ENCODE peak calls at places on chromosomes 2 and 18, in four cellular contexts. K is GM12878, O is K562, P is H1. W is an unnamed sample.

GRCh38 chr2:1748741-1749488 is 4.6 kb upstream of the PXDN start:
- DNase-seq in P (no peak), K (no peak), O (no peak), W (no peak)

GRCh38 chr2:163734911-163735691 is 707 bp downstream of the FIGN start:
- DNase-seq in O (no peak), K (no peak), P (no peak), W (peak; percentile 11)

GRCh38 chr2:207930747-207931146 is 94.6 kb downstream of the PLEKHM3 start:
- DNase-seq in K (no peak), P (no peak), O (no peak), W (no peak)

GRCh38 chr2:64406407-64406774 is 47.6 kb upstream of the LGALSL start:
- DNase-seq in P (no peak), K (no peak), O (no peak), W (no peak)

GRCh38 chr2:18455256-18455862 is 105.1 kb downstream of the RDH14 start:
- DNase-seq in P (no peak), K (no peak), O (no peak), W (peak; percentile 89)

GRCh38 chr2:219462349-219462748 is 27.7 kb downstream of the SPEG start:
- DNase-seq in P (no peak), O (no peak), K (no peak), W (no peak)

GRCh38 chr2:106020821-106021316 is 173.2 kb downstream of the UXS1 start:
- DNase-seq in P (no peak), O (no peak), K (no peak), W (no peak)

GRCh38 chr2:158211516-158211915 is 109.8 kb downstream of the UPP2 start:
- DNase-seq in K (no peak), P (no peak), O (no peak), W (no peak)

GRCh38 chr2:21466528-21466927 is 342.8 kb downstream of the TDRD15 start:
- DNase-seq in O (no peak), K (no peak), P (no peak), W (peak; percentile 80)

GRCh38 chr2:117351396-117351795 is 463.1 kb upstream of the DDX18 start:
- DNase-seq in P (no peak), O (no peak), K (no peak), W (no peak)

GRCh38 chr2:141323571-141323970 is 807.2 kb downstream of the LRP1B start:
- DNase-seq in P (no peak), K (no peak), O (no peak), W (no peak)

GRCh38 chr2:172052000-172052983 is 33.0 kb upstream of the DLX1 start:
- DNase-seq in K (no peak), P (no peak), O (no peak), W (peak; percentile 35)
- TF ChIP-seq CHD1 in K (no peak), P (no peak), O (no peak), W (no peak)

DNA sequence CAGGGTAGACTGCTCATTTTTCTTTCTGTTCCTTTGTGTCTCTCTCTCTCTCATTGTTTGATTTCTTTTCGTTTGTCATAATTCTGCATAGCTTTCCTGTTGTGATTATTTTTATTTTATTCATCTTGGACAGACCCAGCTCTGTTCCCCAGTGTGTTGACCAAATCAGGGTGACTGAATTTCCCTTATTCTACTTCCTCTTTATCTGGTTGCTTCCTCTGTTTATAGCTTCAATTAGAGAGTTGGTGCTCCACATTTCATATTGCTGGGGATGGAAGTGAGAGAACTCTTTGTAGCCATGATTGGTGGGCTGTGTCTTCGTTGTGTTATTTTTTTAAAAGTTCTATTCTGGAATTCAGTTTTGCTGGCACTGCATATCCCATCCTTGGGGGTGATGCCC is 19.1 kb downstream of the PROKR1 start:
- DNase-seq in K (no peak), P (no peak), O (no peak), W (no peak)
- TF ChIP-seq CHD1 in K (no peak), P (no peak), O (no peak), W (no peak)

DNA sequence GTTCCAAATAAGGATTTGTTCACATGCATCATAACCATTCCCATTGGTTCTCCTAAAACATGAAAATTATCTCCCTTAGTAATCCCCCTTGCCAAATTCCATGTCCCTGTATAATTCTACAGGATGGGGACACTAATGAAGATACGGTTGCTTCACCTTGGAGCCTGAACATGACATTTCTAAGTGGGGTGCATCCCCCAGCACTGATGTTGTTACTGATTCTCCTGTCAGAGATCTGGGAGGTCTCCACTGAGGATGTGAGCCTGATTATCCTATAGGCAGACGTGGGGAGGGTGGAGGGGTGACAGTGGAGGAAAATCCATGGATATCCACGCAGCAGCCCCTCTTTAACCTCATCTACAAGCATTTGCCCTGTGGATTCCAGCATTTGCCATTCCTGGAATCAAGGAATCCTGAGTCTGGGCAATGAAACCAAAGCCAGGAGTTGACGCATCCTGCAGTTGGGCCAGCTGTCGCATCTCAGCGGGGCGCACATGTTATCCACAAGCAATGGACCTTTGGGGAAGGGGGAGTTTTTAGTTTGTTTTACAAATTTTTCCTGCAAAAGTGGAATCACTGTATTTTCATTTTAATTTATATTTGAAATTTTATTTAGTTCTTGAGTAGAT is 57.3 kb downstream of the HK2 start:
- DNase-seq in K (no peak), O (no peak), P (no peak), W (no peak)
- TF ChIP-seq CHD1 in K (no peak), O (no peak), P (no peak), W (no peak)

DNA sequence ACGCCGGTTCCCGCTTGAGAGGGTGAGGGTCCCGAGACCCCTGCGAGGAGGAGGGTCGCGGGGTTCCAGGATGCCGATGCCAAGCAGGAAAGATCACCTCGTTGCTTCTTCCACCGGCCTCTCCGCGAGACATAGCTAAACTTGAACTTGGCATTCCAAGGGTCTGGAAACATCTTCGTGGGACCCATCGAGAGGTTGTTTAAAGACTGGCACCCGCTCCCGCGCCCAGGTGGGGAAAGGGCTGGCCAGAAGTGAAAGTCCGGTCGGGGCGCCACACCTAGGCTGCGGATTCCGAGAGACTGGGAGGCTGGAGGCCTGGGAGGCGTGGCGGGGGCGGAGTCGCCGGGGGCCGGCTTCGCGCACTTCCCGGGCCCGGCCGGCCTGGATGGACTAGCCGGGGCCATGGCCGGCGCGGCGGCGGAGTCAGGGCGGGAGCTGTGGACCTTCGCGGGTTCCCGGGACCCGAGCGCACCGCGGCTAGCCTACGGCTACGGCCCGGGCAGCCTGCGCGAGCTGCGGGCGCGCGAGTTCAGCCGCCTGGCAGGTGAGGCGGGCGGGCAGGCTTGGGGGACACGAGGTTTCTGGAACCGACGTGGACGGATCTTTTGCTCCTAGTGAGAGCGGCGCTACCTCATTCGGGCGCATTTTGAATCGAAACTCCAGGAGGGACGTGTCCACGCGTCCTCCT is at the start of gene MOCOS:
- DNase-seq in P (no peak), O (peak; percentile 94), K (no peak), W (peak; percentile 42)
- TF ChIP-seq CHD1 in P (no peak), O (no peak), K (no peak), W (no peak)

DNA sequence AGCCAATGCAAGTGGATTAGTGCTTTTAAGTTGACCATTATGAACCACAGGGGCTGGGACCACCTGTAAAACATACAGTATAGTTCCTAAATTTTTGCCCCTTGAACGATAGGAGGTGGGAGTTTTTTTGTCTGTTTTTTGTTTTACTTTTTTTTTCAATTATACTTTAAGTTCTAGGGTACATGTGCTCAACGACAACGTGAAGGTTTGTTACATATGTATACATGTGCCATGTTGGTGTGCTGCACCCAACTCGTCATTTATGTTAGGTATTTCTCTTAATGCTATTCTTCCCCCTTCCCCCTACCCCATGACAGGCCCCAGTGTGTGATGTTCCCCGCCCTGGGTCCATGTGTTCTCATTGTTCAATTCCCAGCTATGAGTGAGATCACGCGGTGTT is 1797.9 kb upstream of the PIK3C3 start:
- DNase-seq in P (no peak), O (no peak), K (no peak), W (no peak)
- TF ChIP-seq CHD1 in P (no peak), O (no peak), K (no peak), W (no peak)

GRCh38 chr2:75431757-75432156 is 129.0 kb downstream of the EVA1A start:
- DNase-seq in K (peak; percentile 88), O (no peak), P (no peak), W (no peak)

GRCh38 chr2:75431276-75431675 is 129.5 kb downstream of the EVA1A start:
- DNase-seq in P (no peak), K (peak; percentile 44), O (no peak), W (no peak)

GRCh38 chr2:75428627-75429026 is 132.1 kb downstream of the EVA1A start:
- DNase-seq in O (no peak), K (peak; percentile 48), P (no peak), W (no peak)

GRCh38 chr2:75429036-75429435 is 131.7 kb downstream of the EVA1A start:
- DNase-seq in K (no peak), O (no peak), P (no peak), W (no peak)

DNA sequence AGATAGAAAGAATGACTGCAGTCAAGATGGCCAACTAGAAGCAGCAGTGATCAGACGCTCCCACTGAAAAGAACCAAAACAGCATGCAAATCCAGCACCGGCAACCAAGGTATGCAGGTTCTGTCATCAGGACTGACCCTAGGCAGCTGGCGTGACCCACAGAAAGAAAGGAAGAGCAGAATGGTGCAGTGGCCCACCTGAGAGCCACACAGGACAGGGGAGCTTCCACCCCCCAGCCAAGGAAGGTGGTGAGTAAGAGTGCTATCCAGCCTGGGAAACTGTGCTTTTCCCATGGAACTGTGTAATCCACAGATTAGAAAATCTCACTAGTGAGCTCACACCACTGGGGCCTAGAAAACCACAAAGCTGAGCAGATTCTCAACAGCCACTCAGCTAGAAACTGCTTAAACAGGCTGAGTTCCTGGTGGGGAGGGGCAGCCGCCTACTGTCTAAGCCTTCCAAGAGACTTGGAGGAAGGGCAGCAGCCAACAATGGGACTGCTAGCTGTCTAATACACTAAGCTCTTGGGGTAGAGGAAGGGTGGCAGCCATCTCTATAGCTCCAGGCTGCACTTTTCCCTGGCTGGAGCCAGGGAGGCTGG is 127.9 kb downstream of the EVA1A start:
- DNase-seq in K (peak; percentile 96), P (no peak), O (no peak), W (peak; percentile 5)
- TF ChIP-seq CHD1 in K (no peak), P (no peak), O (no peak), W (no peak)

DNA sequence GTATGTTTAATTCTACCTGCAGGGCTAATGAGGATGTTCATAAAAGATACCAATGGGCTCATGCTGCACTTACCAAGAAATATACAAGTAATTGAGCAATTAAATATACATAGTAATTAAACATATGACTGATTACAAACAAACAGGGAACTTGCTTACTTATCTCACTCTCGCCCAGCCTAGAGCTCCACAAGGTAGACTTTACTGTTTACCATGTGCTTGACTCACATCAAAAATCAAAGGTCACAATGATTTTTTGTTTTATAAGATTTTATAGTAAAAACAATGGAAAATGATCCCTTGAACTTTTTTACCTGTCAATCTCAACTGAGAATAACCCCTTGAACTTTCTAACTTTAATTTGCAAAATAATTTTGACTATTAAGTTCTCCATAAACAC is 1395.1 kb downstream of the SUCLG1 start:
- DNase-seq in O (no peak), K (no peak), P (no peak), W (no peak)
- TF ChIP-seq CHD1 in O (no peak), K (no peak), P (no peak), W (no peak)